ENCODE peak calls at places on chromosomes 5 and 9, in four cellular contexts. Q is T-cell, K is fibroblast of the conjunctiva, B is HCEC 1CT. S is an unnamed sample.

GRCh38 chr9:12816656-12817101 is 41.9 kb downstream of the LURAP1L start:
- DNase-seq in Q (no peak), K (no peak), B (no peak), S (no peak)

GRCh38 chr5:138303365-138303764 is 28.2 kb downstream of the CDC25C start:
- DNase-seq in Q (no peak), K (no peak), B (peak), S (no peak)

GRCh38 chr5:51398875-51399635 is 15.8 kb downstream of the ISL1 start:
- DNase-seq in Q (no peak), K (no peak), B (no peak), S (no peak)

GRCh38 chr5:181035991-181036815 is 3.9 kb upstream of the BTNL9 start:
- DNase-seq in Q (no peak), K (no peak), B (no peak), S (no peak)

GRCh38 chr5:141598389-141599360 is 20.1 kb downstream of the DIAPH1 start:
- DNase-seq in Q (no peak), K (no peak), B (peak), S (no peak)

GRCh38 chr9:99870126-99870525 is 36.3 kb upstream of the STX17 start:
- DNase-seq in Q (no peak), K (no peak), B (peak), S (no peak)

GRCh38 chr5:32501623-32502022 is 57.1 kb upstream of the ZFR start:
- DNase-seq in Q (no peak), K (no peak), B (no peak), S (no peak)

GRCh38 chr5:36414869-36415282 is 113.2 kb upstream of the RANBP3L start:
- DNase-seq in Q (no peak), K (peak), B (peak), S (peak)

GRCh38 chr9:86974421-86974820 is 27.1 kb upstream of the GAS1 start:
- DNase-seq in Q (no peak), K (no peak), B (peak), S (no peak)

GRCh38 chr5:112407666-112408065 is 11.4 kb downstream of the EPB41L4A start:
- DNase-seq in Q (no peak), K (no peak), B (no peak), S (no peak)

GRCh38 chr5:166032601-166033000 is 2258.8 kb upstream of the WWC1 start:
- DNase-seq in Q (no peak), K (no peak), B (no peak), S (no peak)

GRCh38 chr9:17018001-17018491 is 116.8 kb upstream of the CNTLN start:
- DNase-seq in Q (no peak), K (peak), B (no peak), S (no peak)

GRCh38 chr5:142508630-142509425 is 177.1 kb downstream of the FGF1 start:
- DNase-seq in Q (no peak), K (no peak), B (no peak), S (no peak)

S was measured in retinal pigment epithelial cell.